ENCODE peak calls at places on chromosome 18, in four cellular contexts. S, Z, J and M are unnamed samples.

GRCh38 chr18:77608807-77609206 is 359.2 kb downstream of the GALR1 start:
- DNase-seq in S (no peak), Z (peak; percentile 82), J (no peak), M (no peak)

GRCh38 chr18:54405290-54405689 is 47.6 kb downstream of the C18orf54 start:
- DNase-seq in S (no peak), Z (no peak), J (no peak), M (no peak)

GRCh38 chr18:32373995-32374394 is 96.7 kb downstream of the GAREM1 start:
- DNase-seq in S (peak; percentile 52), Z (no peak), J (no peak), M (no peak)

GRCh38 chr18:72206814-72207213 is 337.3 kb downstream of the CBLN2 start:
- DNase-seq in S (no peak), Z (no peak), J (no peak), M (no peak)

GRCh38 chr18:3447035-3447894 is 2.7 kb upstream of the TGIF1 start:
- DNase-seq in S (peak; percentile 62), Z (peak; percentile 50), J (peak; percentile 91), M (peak; percentile 70)

GRCh38 chr18:34977787-34978532 is 63.3 kb upstream of the MAPRE2 start:
- DNase-seq in S (peak; percentile 6), Z (peak; percentile 57), J (peak; percentile 73), M (peak; percentile 77)

GRCh38 chr18:49645196-49645595 is 83.3 kb downstream of the LIPG start:
- DNase-seq in S (no peak), Z (no peak), J (no peak), M (no peak)

GRCh38 chr18:79510731-79511141 is 115.0 kb downstream of the NFATC1 start:
- DNase-seq in S (no peak), Z (no peak), J (no peak), M (no peak)

GRCh38 chr18:61893304-61893970 is 630 bp upstream of the RNF152 start:
- DNase-seq in S (peak; percentile 61), Z (peak; percentile 46), J (peak; percentile 77), M (no peak)

GRCh38 chr18:63320690-63321265 is 1.2 kb upstream of the BCL2 start:
- DNase-seq in S (peak; percentile 32), Z (peak; percentile 49), J (peak; percentile 44), M (peak; percentile 67)

GRCh38 chr18:63322908-63323634 is 3.5 kb upstream of the BCL2 start:
- DNase-seq in S (peak; percentile 73), Z (peak; percentile 42), J (peak; percentile 72), M (no peak)

GRCh38 chr18:63321291-63321690 is 1.7 kb upstream of the BCL2 start:
- DNase-seq in S (no peak), Z (no peak), J (no peak), M (no peak)

GRCh38 chr18:63322246-63322645 is 2.7 kb upstream of the BCL2 start:
- DNase-seq in S (no peak), Z (no peak), J (no peak), M (no peak)

GRCh38 chr18:63325086-63325686 is 5.6 kb upstream of the BCL2 start:
- DNase-seq in S (no peak), Z (no peak), J (no peak), M (no peak)
- H3K56ac ChIP-seq in S (no peak overlapping the region), Z (no peak overlapping the region), J (no peak overlapping the region), M (no peak overlapping the region)

DNA sequence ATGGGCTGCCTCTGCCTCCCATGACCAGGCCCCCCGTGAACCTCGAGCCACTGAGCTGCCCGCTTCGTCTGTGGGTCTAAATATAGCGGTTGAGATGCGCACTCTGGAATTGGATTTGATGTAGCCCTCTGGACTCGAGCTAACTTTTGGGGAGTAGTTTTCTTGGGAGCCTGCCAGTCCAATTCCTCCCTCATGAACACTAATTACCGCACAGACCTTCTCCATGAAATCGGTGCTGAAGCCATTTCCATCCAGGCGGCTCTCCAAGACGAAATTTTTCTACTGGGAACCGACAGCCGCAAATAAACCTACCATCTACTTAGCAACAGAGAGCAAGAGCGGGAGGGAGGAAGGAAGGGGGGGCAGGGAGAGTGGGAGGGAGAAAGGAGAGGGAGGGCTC is 63.6 kb downstream of the CELF4 start:
- DNase-seq in S (no peak), Z (no peak), J (no peak), M (no peak)
- H3K56ac ChIP-seq in S (no peak overlapping the region), Z (no peak overlapping the region), J (no peak overlapping the region), M (no peak overlapping the region)

GRCh38 chr18:65754121-65754520 is 3.3 kb downstream of the CDH7 start:
- DNase-seq in S (no peak), Z (no peak), J (peak; percentile 74), M (no peak)

GRCh38 chr18:65752625-65753325 is 2.0 kb downstream of the CDH7 start:
- DNase-seq in S (no peak), Z (no peak), J (no peak), M (no peak)

GRCh38 chr18:65751145-65752085 is 603 bp downstream of the CDH7 start:
- DNase-seq in S (no peak), Z (peak; percentile 72), J (peak; percentile 65), M (no peak)

GRCh38 chr18:65753520-65753919 is 2.7 kb downstream of the CDH7 start:
- DNase-seq in S (no peak), Z (peak; percentile 65), J (peak; percentile 85), M (no peak)

GRCh38 chr18:65755616-65756015 is 4.8 kb downstream of the CDH7 start:
- DNase-seq in S (no peak), Z (no peak), J (no peak), M (no peak)
- H3K56ac ChIP-seq in S (no peak overlapping the region), Z (no peak overlapping the region), J (no peak overlapping the region), M (no peak overlapping the region)

GRCh38 chr18:70154591-70155194 is 50.8 kb downstream of the RTTN start:
- DNase-seq in S (peak; percentile 94), Z (no peak), J (peak; percentile 14), M (no peak)

GRCh38 chr18:70156886-70157285 is 48.6 kb downstream of the RTTN start:
- DNase-seq in S (no peak), Z (no peak), J (no peak), M (no peak)

GRCh38 chr18:70160075-70160678 is 45.3 kb downstream of the RTTN start:
- DNase-seq in S (no peak), Z (no peak), J (no peak), M (no peak)

DNA sequence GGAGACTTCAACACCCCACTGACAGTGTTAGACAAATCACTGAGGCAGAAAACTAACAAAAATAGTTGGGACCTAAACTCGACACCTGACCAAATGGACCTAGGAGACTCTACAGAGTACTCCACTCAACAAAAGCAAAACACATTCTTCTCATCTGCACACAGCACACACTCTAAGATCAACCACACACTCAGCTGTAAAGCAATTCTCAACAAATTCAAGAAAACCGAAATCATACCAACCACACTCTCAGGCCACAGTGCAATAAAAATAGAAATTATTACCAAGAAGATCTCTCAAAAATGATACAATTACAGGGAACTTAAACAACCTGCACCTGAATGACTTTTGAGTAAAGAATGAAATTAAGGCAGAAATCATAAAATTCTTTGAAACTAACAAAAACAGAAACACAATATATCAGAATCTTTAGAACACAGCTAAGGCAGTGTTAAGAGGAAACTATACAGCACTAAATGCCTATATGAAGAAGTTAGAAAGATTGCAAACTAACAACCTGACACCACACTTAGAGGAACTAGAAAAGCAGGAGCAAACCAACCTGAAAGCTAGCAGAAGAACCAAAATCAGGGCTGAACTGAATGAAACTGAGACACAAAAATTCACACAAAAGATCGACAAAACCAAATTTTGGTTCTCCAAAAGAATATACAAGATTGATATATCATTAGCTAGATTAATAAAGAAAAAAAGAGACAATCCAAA is 46.3 kb downstream of the RTTN start:
- DNase-seq in S (no peak), Z (no peak), J (no peak), M (no peak)
- H3K56ac ChIP-seq in S (no peak overlapping the region), Z (no peak overlapping the region), J (no peak overlapping the region), M (no peak overlapping the region)

DNA sequence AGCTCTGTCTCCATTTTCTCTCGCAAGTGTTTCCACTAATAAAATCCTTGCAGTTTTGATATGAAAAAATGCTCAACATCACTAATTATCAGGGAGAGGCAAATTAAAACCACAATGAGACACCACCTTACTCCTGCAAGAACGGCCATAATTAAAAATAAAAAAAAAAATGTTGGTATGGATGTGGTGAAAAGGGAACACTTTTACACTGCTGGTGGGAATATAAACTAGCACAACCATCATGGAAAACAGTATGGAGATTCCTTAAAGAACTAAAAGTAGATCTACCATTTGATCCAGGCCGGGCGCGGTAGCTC is 49.8 kb upstream of the GREB1L start:
- DNase-seq in S (no peak), Z (no peak), J (no peak), M (no peak)
- H3K56ac ChIP-seq in S (no peak overlapping the region), Z (no peak overlapping the region), J (no peak overlapping the region), M (no peak overlapping the region)

DNA sequence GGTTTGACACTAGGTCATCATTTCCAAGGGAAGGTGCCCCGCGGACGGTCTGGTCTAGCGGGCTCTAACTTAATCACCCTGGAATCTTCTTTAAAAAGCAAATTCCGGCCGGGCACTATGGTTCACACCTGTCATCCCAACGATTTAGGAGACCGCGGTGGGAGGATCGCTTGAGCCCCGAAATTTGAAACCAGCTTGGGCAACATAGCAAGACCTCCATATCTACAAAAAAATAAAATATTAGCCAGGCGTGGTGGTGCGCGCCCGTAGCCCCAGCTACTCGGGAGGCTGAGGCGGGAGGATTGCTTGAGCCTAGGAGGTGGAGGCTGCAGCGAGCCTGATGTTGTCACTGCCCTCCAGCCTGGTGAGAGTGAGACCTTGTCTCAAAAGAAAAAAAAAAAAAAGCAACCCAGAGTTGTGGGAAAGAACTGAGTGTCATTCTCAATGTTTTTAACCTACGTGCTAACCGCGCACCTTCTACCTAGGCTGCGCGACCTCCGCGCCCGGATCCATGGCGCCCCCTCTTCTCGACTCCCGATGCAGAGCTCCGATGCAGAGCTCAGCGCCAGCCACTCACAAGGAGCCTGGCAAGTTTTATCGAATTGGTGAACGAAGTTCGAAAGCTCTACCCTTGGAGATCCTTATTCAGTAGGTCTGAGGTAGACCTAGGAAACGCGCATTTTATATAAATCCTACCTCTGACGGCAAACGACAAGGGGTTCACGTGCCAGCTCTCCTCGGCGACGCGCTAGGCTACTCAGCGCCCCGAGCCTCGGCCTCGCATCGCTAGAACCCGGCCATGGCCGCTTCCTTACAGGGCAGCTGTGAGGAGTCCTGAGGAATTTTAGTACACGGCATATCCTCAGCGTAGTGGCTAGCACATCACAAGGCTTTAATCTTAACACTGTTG is 877 bp upstream of the TWSG1 start:
- DNase-seq in S (no peak), Z (peak; percentile 68), J (no peak), M (peak; percentile 70)
- H3K56ac ChIP-seq in S (peak overlapping the region; percentile 84), Z (no peak overlapping the region), J (peak overlapping the region; percentile 63), M (no peak overlapping the region)